ENCODE peak calls at places on chromosomes 5 and 9, in eight cellular contexts. C, Y, T, S, K, N, R and O are unnamed samples.
A peak's percentile ranks its signal among the peaks of the same experiment; 100 is the strongest.

GRCh38 chr9:99400184-99400731 is 178.2 kb downstream of the SEC61B start:
- DNase-seq in C (no peak), Y (no peak), T (no peak), S (no peak), K (no peak), N (peak; percentile 21), R (no peak), O (no peak)

GRCh38 chr5:35151151-35151920 is 79.0 kb downstream of the PRLR start:
- DNase-seq in C (no peak), Y (no peak), T (no peak), S (no peak), K (no peak), N (peak; percentile 13), R (no peak), O (peak; percentile 81)

GRCh38 chr5:136374638-136375037 is 9.3 kb upstream of the TRPC7 start:
- DNase-seq in C (no peak), Y (no peak), T (no peak), S (no peak), K (no peak), N (no peak), R (no peak), O (no peak)

GRCh38 chr5:67182406-67182805 is 14.2 kb downstream of the CD180 start:
- DNase-seq in C (peak; percentile 68), Y (no peak), T (no peak), S (no peak), K (no peak), N (peak; percentile 78), R (no peak), O (peak; percentile 89)

GRCh38 chr9:19720374-19720773 is 68.5 kb downstream of the SLC24A2 start:
- DNase-seq in C (no peak), Y (no peak), T (no peak), S (no peak), K (no peak), N (peak; percentile 56), R (peak; percentile 25), O (no peak)

GRCh38 chr5:149675467-149676201 is 54.5 kb upstream of the PPARGC1B start:
- DNase-seq in C (no peak), Y (no peak), T (no peak), S (no peak), K (no peak), N (no peak), R (peak; percentile 71), O (no peak)

GRCh38 chr9:69027355-69028097 is 8.0 kb upstream of the FXN start:
- DNase-seq in C (no peak), Y (no peak), T (no peak), S (no peak), K (no peak), N (peak; percentile 57), R (peak; percentile 68), O (peak; percentile 49)

GRCh38 chr5:107376546-107377276 is 294.0 kb downstream of the EFNA5 start:
- DNase-seq in C (no peak), Y (no peak), T (no peak), S (no peak), K (no peak), N (no peak), R (no peak), O (no peak)

GRCh38 chr5:58987193-58987592 is 404.3 kb downstream of the RAB3C start:
- DNase-seq in C (no peak), Y (no peak), T (no peak), S (no peak), K (no peak), N (no peak), R (no peak), O (no peak)

GRCh38 chr9:5453673-5454072 is 3.3 kb downstream of the CD274 start:
- DNase-seq in C (no peak), Y (no peak), T (no peak), S (no peak), K (no peak), N (peak; percentile 58), R (no peak), O (no peak)

GRCh38 chr5:138752951-138753793 is at the start of gene CTNNA1:
- DNase-seq in C (peak; percentile 60), Y (peak; percentile 68), T (peak; percentile 70), S (peak; percentile 39), K (peak; percentile 60), N (peak; percentile 78), R (peak; percentile 86), O (peak; percentile 21)

GRCh38 chr9:109986423-109987055 is 206.5 kb downstream of the PALM2AKAP2 start:
- DNase-seq in C (no peak), Y (no peak), T (no peak), S (no peak), K (no peak), N (peak; percentile 93), R (no peak), O (no peak)

GRCh38 chr5:142323480-142324376 is 1.1 kb downstream of the SPRY4 start:
- DNase-seq in C (no peak), Y (peak; percentile 50), T (no peak), S (no peak), K (no peak), N (peak; percentile 75), R (peak; percentile 45), O (no peak)

GRCh38 chr9:86944974-86945867 is 2.1 kb downstream of the GAS1 start:
- DNase-seq in C (no peak), Y (no peak), T (no peak), S (no peak), K (peak; percentile 0), N (peak; percentile 58), R (no peak), O (no peak)

GRCh38 chr9:13719981-13720380 is 440.5 kb upstream of the MPDZ start:
- DNase-seq in C (no peak), Y (no peak), T (no peak), S (no peak), K (no peak), N (peak; percentile 85), R (no peak), O (no peak)

GRCh38 chr5:112412370-112412769 is 6.7 kb downstream of the EPB41L4A start:
- DNase-seq in C (no peak), Y (no peak), T (no peak), S (no peak), K (no peak), N (no peak), R (no peak), O (no peak)

GRCh38 chr5:75412111-75412990 is 75.3 kb downstream of the HMGCR start:
- DNase-seq in C (no peak), Y (no peak), T (no peak), S (no peak), K (no peak), N (peak; percentile 7), R (no peak), O (peak; percentile 0)

GRCh38 chr9:95085036-95085770 is 232.3 kb downstream of the FANCC start:
- DNase-seq in C (no peak), Y (no peak), T (no peak), S (no peak), K (no peak), N (no peak), R (no peak), O (no peak)

GRCh38 chr5:1133510-1134255 is 21.8 kb upstream of the SLC12A7 start:
- DNase-seq in C (no peak), Y (no peak), T (no peak), S (no peak), K (no peak), N (no peak), R (no peak), O (peak; percentile 49)

GRCh38 chr5:42993516-42994284 is 46.4 kb downstream of the ANXA2R start:
- DNase-seq in C (peak; percentile 30), Y (peak; percentile 84), T (no peak), S (no peak), K (peak; percentile 53), N (peak; percentile 89), R (no peak), O (peak; percentile 70)

GRCh38 chr9:132572921-132573320 is 9.5 kb upstream of the BARHL1 start:
- DNase-seq in C (no peak), Y (no peak), T (no peak), S (no peak), K (no peak), N (peak; percentile 23), R (no peak), O (no peak)

GRCh38 chr9:108637340-108637739 is 218.4 kb downstream of the ACTL7B start:
- DNase-seq in C (no peak), Y (no peak), T (no peak), S (no peak), K (no peak), N (no peak), R (no peak), O (no peak)

GRCh38 chr5:1744393-1745189 is 55.0 kb downstream of the MRPL36 start:
- DNase-seq in C (no peak), Y (no peak), T (no peak), S (no peak), K (no peak), N (no peak), R (no peak), O (no peak)

GRCh38 chr9:69768716-69769115 is 8.9 kb upstream of the PTAR1 start:
- DNase-seq in C (no peak), Y (no peak), T (no peak), S (no peak), K (no peak), N (peak; percentile 10), R (no peak), O (no peak)

GRCh38 chr9:136902259-136902821 is 16.0 kb downstream of the TRAF2 start:
- DNase-seq in C (peak; percentile 74), Y (peak; percentile 61), T (no peak), S (peak; percentile 57), K (peak; percentile 65), N (peak; percentile 16), R (no peak), O (no peak)

GRCh38 chr5:90718387-90718786 is 159.8 kb downstream of the ADGRV1 start:
- DNase-seq in C (no peak), Y (no peak), T (no peak), S (no peak), K (no peak), N (no peak), R (no peak), O (no peak)

GRCh38 chr5:180472269-180472668 is 21.9 kb upstream of the CNOT6 start:
- DNase-seq in C (no peak), Y (no peak), T (no peak), S (no peak), K (no peak), N (no peak), R (no peak), O (no peak)

GRCh38 chr5:160475864-160476438 is 54.3 kb downstream of the PTTG1 start:
- DNase-seq in C (no peak), Y (no peak), T (no peak), S (no peak), K (no peak), N (no peak), R (no peak), O (no peak)

GRCh38 chr5:16135003-16135402 is 44.6 kb downstream of the MARCHF11 start:
- DNase-seq in C (no peak), Y (no peak), T (no peak), S (no peak), K (no peak), N (no peak), R (no peak), O (no peak)

GRCh38 chr5:133554279-133554678 is 58.1 kb downstream of the FSTL4 start:
- DNase-seq in C (no peak), Y (no peak), T (no peak), S (no peak), K (no peak), N (no peak), R (no peak), O (no peak)

GRCh38 chr5:40631236-40631635 is 48.5 kb upstream of the PTGER4 start:
- DNase-seq in C (no peak), Y (no peak), T (no peak), S (no peak), K (no peak), N (no peak), R (no peak), O (no peak)